ENCODE peak calls at places on chromosomes 16 and 17, in four cellular contexts. X is HL-60, J is astrocyte of the spinal cord, L is activated B cell treated with CpG ODN at 0.5 μM for 24 hours. M is an unnamed sample.

GRCh38 chr16:68960910-68961309 is 117.6 kb downstream of the TANGO6 start:
- DNase-seq in X (no peak), J (no peak), L (no peak), M (no peak)

GRCh38 chr17:28255616-28256015 is 63.4 kb upstream of the TMEM97 start:
- DNase-seq in X (no peak), J (no peak), L (no peak), M (no peak)

GRCh38 chr17:39820541-39820940 is 43.6 kb downstream of the IKZF3 start:
- DNase-seq in L (no peak), X (no peak), J (no peak), M (no peak)

GRCh38 chr17:72465191-72466024 is 344.6 kb downstream of the SOX9 start:
- DNase-seq in L (no peak), J (peak), X (no peak), M (no peak)

GRCh38 chr16:56600398-56600999 is 7.9 kb upstream of the MT2A start:
- DNase-seq in J (peak), X (no peak), L (no peak), M (no peak)

GRCh38 chr17:73546770-73547345 is 97.4 kb downstream of the SDK2 start:
- DNase-seq in L (peak), X (peak), J (no peak), M (no peak)

GRCh38 chr17:80724723-80725388 is 180.2 kb downstream of the RPTOR start:
- DNase-seq in L (no peak), J (peak), X (no peak), M (no peak)

GRCh38 chr16:78770353-78771091 is 671.1 kb downstream of the WWOX start:
- DNase-seq in L (peak), X (peak), J (no peak), M (no peak)

GRCh38 chr17:29569245-29569950 is 897 bp downstream of the TP53I13 start:
- DNase-seq in J (no peak), L (no peak), X (no peak), M (peak)

GRCh38 chr17:42760652-42761581 is at the start of gene RAMP2:
- DNase-seq in J (no peak), X (no peak), L (no peak), M (no peak)

GRCh38 chr17:77457572-77458201 is 316.9 kb downstream of the SEC14L1 start:
- DNase-seq in L (no peak), X (no peak), J (no peak), M (no peak)

GRCh38 chr17:67253379-67253778 is 8.4 kb upstream of the HELZ start:
- DNase-seq in L (no peak), J (no peak), X (no peak), M (no peak)

GRCh38 chr16:68764866-68765265 is 27.8 kb downstream of the CDH1 start:
- DNase-seq in L (no peak), J (no peak), X (no peak), M (no peak)

GRCh38 chr17:57406131-57406980 is 150.0 kb downstream of the MSI2 start:
- DNase-seq in X (no peak), L (no peak), J (peak), M (no peak)

GRCh38 chr17:40022961-40023541 is 7.8 kb downstream of the CSF3 start:
- DNase-seq in X (no peak), J (no peak), L (no peak), M (no peak)

GRCh38 chr17:34437188-34437587 is 74.2 kb upstream of the CCL1 start:
- DNase-seq in L (no peak), X (no peak), J (no peak), M (no peak)

GRCh38 chr16:56807011-56807675 is 57.9 kb upstream of the SLC12A3 start:
- DNase-seq in X (no peak), L (no peak), J (peak), M (no peak)

GRCh38 chr16:77574867-77575619 is 140.2 kb upstream of the ADAMTS18 start:
- DNase-seq in L (no peak), X (no peak), J (no peak), M (no peak)

GRCh38 chr16:66365588-66365987 is 903 bp upstream of the CDH5 start:
- DNase-seq in L (no peak), X (no peak), J (peak), M (no peak)

GRCh38 chr17:57864273-57864672 is 14.4 kb upstream of the MRPS23 start:
- DNase-seq in X (no peak), J (no peak), L (no peak), M (no peak)

GRCh38 chr16:10808218-10808617 is 10.4 kb downstream of the TVP23A start:
- DNase-seq in L (no peak), J (no peak), X (no peak), M (no peak)

GRCh38 chr17:39753514-39754160 is 15.9 kb downstream of the GRB7 start:
- DNase-seq in X (peak), L (peak), J (no peak), M (no peak)

GRCh38 chr17:280901-281300 is 71.7 kb downstream of the RPH3AL start:
- DNase-seq in L (no peak), X (no peak), J (no peak), M (peak)

GRCh38 chr17:67093348-67093747 is 49.0 kb downstream of the CACNG1 start:
- DNase-seq in X (no peak), L (no peak), J (no peak), M (no peak)

GRCh38 chr17:62111562-62112180 is 46.6 kb upstream of the MED13 start:
- DNase-seq in J (no peak), L (no peak), X (no peak), M (no peak)

GRCh38 chr17:1294157-1294717 is 14.8 kb downstream of the TRARG1 start:
- DNase-seq in J (no peak), L (no peak), X (no peak), M (no peak)

GRCh38 chr16:14056970-14057369 is 14.1 kb upstream of the MRTFB start:
- DNase-seq in L (no peak), X (no peak), J (peak), M (no peak)

GRCh38 chr16:27640277-27640600 is 90.3 kb downstream of the KATNIP start:
- DNase-seq in L (no peak), J (no peak), X (no peak), M (no peak)

GRCh38 chr17:49932131-49932723 is 36.8 kb upstream of the DLX4 start:
- DNase-seq in X (no peak), J (no peak), L (no peak), M (no peak)

GRCh38 chr17:5700791-5701190 is 116.5 kb upstream of the NLRP1 start:
- DNase-seq in J (no peak), X (no peak), L (no peak), M (peak)

GRCh38 chr17:65305778-65306177 is 168.6 kb downstream of the RGS9 start:
- DNase-seq in J (no peak), X (no peak), L (no peak), M (no peak)

GRCh38 chr17:1322469-1322868 is 43.0 kb downstream of the TRARG1 start:
- DNase-seq in J (no peak), L (no peak), X (no peak), M (no peak)

GRCh38 chr17:78611636-78612035 is 34.4 kb upstream of the DNAH17 start:
- DNase-seq in J (no peak), L (no peak), X (no peak), M (no peak)

GRCh38 chr16:67435758-67436164 is 4.8 kb downstream of the HSD11B2 start:
- DNase-seq in X (no peak), L (no peak), J (no peak), M (no peak)

GRCh38 chr17:49976163-49976827 is 7.3 kb downstream of the DLX4 start:
- DNase-seq in X (no peak), J (no peak), L (no peak), M (no peak)

GRCh38 chr17:35088647-35088910 is 25.1 kb upstream of the RFFL start:
- DNase-seq in J (no peak), X (no peak), L (no peak), M (no peak)

GRCh38 chr16:55239723-55240122 is 84.3 kb upstream of the IRX6 start:
- DNase-seq in L (no peak), J (no peak), X (no peak), M (no peak)

GRCh38 chr16:85529489-85530369 is 83.4 kb upstream of the GSE1 start:
- DNase-seq in J (no peak), L (no peak), X (no peak), M (no peak)
- TF ChIP-seq CTCF in J (no peak), L (no peak), X (no peak), M (peak)

GRCh38 chr17:75263051-75263450 is 1.4 kb downstream of the MRPS7 start:
- DNase-seq in L (no peak), J (no peak), X (no peak), M (no peak)
- TF ChIP-seq CTCF in L (no peak), J (no peak), X (peak), M (no peak)

DNA sequence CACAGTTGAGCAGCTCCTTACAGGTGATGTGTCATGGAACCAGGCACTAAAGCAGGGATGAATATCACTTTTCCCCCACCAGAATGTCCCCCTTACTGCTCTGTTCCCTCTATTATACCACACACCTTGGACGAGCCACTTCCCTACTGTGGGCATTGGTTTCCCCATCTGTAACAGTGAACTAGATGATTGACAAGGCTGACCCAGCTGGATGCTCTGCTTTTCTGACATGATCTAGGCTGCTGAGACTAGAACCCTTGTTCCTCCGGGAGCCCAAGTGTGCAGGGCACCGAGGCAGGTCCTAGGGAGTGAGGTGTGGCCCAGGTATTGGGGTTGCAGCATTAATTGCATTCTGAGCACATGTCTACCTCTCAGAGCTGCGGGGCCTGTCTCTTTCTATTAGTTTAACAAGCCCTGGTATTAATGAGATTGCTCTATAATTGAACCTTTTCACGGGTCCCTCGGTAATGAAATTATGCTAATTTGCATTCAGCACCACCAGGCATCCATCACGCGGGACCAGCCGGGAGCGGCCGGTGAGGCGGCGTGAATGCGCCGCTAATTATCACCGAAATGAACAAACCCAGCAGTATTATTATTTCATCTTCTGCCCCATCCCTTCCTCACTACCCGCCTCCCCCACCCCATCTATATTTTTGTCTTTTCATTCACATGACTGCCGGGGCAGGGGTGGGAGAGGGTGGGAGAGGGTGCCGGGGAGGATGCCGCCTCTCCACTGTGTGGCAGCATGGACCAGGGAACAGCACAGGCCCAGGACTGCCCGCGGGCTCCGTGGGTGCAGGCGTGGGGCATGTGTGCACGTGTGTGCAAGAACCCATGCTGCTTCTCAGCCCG is 121.2 kb downstream of the CYLD start:
- DNase-seq in J (no peak), X (no peak), L (no peak), M (no peak)
- TF ChIP-seq CTCF in J (no peak), X (no peak), L (no peak), M (no peak)

GRCh38 chr16:25148568-25149215 is 37.1 kb downstream of the LCMT1 start:
- DNase-seq in J (no peak), X (no peak), L (no peak), M (no peak)

GRCh38 chr16:25141648-25142047 is 30.1 kb downstream of the LCMT1 start:
- DNase-seq in X (no peak), J (no peak), L (no peak), M (no peak)

GRCh38 chr16:25138130-25138529 is 26.6 kb downstream of the LCMT1 start:
- DNase-seq in X (no peak), J (no peak), L (no peak), M (no peak)

GRCh38 chr16:25140459-25140858 is 28.9 kb downstream of the LCMT1 start:
- DNase-seq in L (no peak), J (peak), X (no peak), M (no peak)

GRCh38 chr16:25143898-25144297 is 32.4 kb downstream of the LCMT1 start:
- DNase-seq in L (no peak), J (no peak), X (no peak), M (no peak)
- TF ChIP-seq CTCF in L (no peak), J (peak), X (no peak), M (peak)

GRCh38 chr17:47618416-47618815 is 31.3 kb upstream of the KPNB1 start:
- DNase-seq in L (no peak), J (no peak), X (no peak), M (no peak)
- TF ChIP-seq CTCF in L (no peak), J (peak), X (no peak), M (peak)

M was measured in type B pancreatic cell.